ENCODE peak calls at places on chromosomes 2 and 18, in five cellular contexts. One of them, this sample, is unnamed.
A peak's percentile ranks its signal among the peaks of the same experiment; 100 is the strongest.

GRCh38 chr2:191434072-191434471 is 188.9 kb downstream of the MYO1B start:
- DNase-seq in lung: no peak
- DNase-seq in AG09319: no peak
- DNase-seq in mesendoderm: peak; percentile 27
- DNase-seq in T-helper 22 cell: no peak
- DNase-seq in this sample: no peak

GRCh38 chr2:147433822-147434221 is 411.0 kb upstream of the ACVR2A start:
- DNase-seq in lung: no peak
- DNase-seq in AG09319: no peak
- DNase-seq in mesendoderm: no peak
- DNase-seq in T-helper 22 cell: no peak
- DNase-seq in this sample: no peak

GRCh38 chr2:201171259-201171814 is 11.6 kb upstream of the CASP10 start:
- DNase-seq in lung: no peak
- DNase-seq in AG09319: no peak
- DNase-seq in mesendoderm: no peak
- DNase-seq in T-helper 22 cell: no peak
- DNase-seq in this sample: no peak

GRCh38 chr2:8676915-8677645 is 4.8 kb upstream of the ID2 start:
- DNase-seq in lung: no peak
- DNase-seq in AG09319: no peak
- DNase-seq in mesendoderm: peak; percentile 81
- DNase-seq in T-helper 22 cell: no peak
- DNase-seq in this sample: peak; percentile 60

GRCh38 chr2:210553371-210553770 is 3.0 kb upstream of the CPS1 start:
- DNase-seq in lung: no peak
- DNase-seq in AG09319: no peak
- DNase-seq in mesendoderm: peak; percentile 24
- DNase-seq in T-helper 22 cell: no peak
- DNase-seq in this sample: no peak

GRCh38 chr2:30764021-30764800 is 43.0 kb downstream of the CAPN13 start:
- DNase-seq in lung: no peak
- DNase-seq in AG09319: no peak
- DNase-seq in mesendoderm: no peak
- DNase-seq in T-helper 22 cell: no peak
- DNase-seq in this sample: no peak

GRCh38 chr2:17171446-17172049 is 346.7 kb downstream of the RAD51AP2 start:
- DNase-seq in lung: no peak
- DNase-seq in AG09319: no peak
- DNase-seq in mesendoderm: peak; percentile 74
- DNase-seq in T-helper 22 cell: no peak
- DNase-seq in this sample: peak; percentile 66

GRCh38 chr2:191249131-191249813 is 4.1 kb downstream of the MYO1B start:
- DNase-seq in lung: no peak
- DNase-seq in AG09319: no peak
- DNase-seq in mesendoderm: no peak
- DNase-seq in T-helper 22 cell: no peak
- DNase-seq in this sample: no peak

GRCh38 chr2:170181602-170182001 is 3.7 kb downstream of the MYO3B start:
- DNase-seq in lung: no peak
- DNase-seq in AG09319: no peak
- DNase-seq in mesendoderm: no peak
- DNase-seq in T-helper 22 cell: no peak
- DNase-seq in this sample: no peak

GRCh38 chr2:159882069-159882468 is 84.1 kb upstream of the CD302 start:
- DNase-seq in lung: no peak
- DNase-seq in AG09319: no peak
- DNase-seq in mesendoderm: no peak
- DNase-seq in T-helper 22 cell: no peak
- DNase-seq in this sample: no peak

GRCh38 chr2:189560273-189560586 is 20.4 kb downstream of the SLC40A1 start:
- DNase-seq in lung: no peak
- DNase-seq in AG09319: no peak
- DNase-seq in mesendoderm: no peak
- DNase-seq in T-helper 22 cell: no peak
- DNase-seq in this sample: no peak

GRCh38 chr18:60978338-60978737 is 354.9 kb upstream of the CDH20 start:
- DNase-seq in lung: no peak
- DNase-seq in AG09319: no peak
- DNase-seq in mesendoderm: peak; percentile 9
- DNase-seq in T-helper 22 cell: no peak
- DNase-seq in this sample: no peak

GRCh38 chr2:233426619-233427342 is 72.5 kb downstream of the DGKD start:
- DNase-seq in lung: no peak
- DNase-seq in AG09319: peak; percentile 22
- DNase-seq in mesendoderm: no peak
- DNase-seq in T-helper 22 cell: no peak
- DNase-seq in this sample: no peak

GRCh38 chr2:98372579-98372978 is 26.3 kb downstream of the CNGA3 start:
- DNase-seq in lung: no peak
- DNase-seq in AG09319: no peak
- DNase-seq in mesendoderm: no peak
- DNase-seq in T-helper 22 cell: no peak
- DNase-seq in this sample: no peak

This sample was measured in neural progenitor cell.